ENCODE peak calls at places on chromosomes 11 and 22, in ten cellular contexts. O is stomach, A is SK-N-SH, R is esophagus muscularis mucosa, L is A549, V is H1, I is suprapubic skin, G is K562, E is sigmoid colon, P is transverse colon. B is an unnamed sample.
A peak's percentile ranks its signal among the peaks of the same experiment; 100 is the strongest.

GRCh38 chr11:6655790-6656580 is at the start of gene DCHS1:
- DNase-seq in O (no peak), A (peak; percentile 96), R (peak; percentile 90), L (no peak), V (peak; percentile 67), I (no peak), G (no peak), E (peak; percentile 75), P (peak; percentile 26), B (no peak)

GRCh38 chr22:27704581-27704980 is 97.0 kb downstream of the MN1 start:
- DNase-seq in O (no peak), A (no peak), R (no peak), L (no peak), V (no peak), I (no peak), G (no peak), E (no peak), P (no peak), B (no peak)

GRCh38 chr22:31160328-31160978 is 471 bp downstream of the RNF185 start:
- DNase-seq in O (no peak), A (no peak), R (no peak), L (no peak), V (peak; percentile 63), I (no peak), G (peak; percentile 16), E (peak; percentile 74), P (peak; percentile 23), B (peak; percentile 27)

GRCh38 chr11:77111277-77111676 is 8.6 kb downstream of the OMP start:
- DNase-seq in O (no peak), A (no peak), R (no peak), L (no peak), V (no peak), I (no peak), G (no peak), E (no peak), P (no peak), B (no peak)

GRCh38 chr11:46666516-46666915 is 33.9 kb downstream of the ARHGAP1 start:
- DNase-seq in O (no peak), A (no peak), R (no peak), L (no peak), V (no peak), I (peak; percentile 60), G (no peak), E (peak; percentile 65), P (no peak), B (no peak)

GRCh38 chr22:42188808-42189447 is 58.3 kb upstream of the CYP2D6 start:
- DNase-seq in O (no peak), A (no peak), R (no peak), L (peak; percentile 36), V (no peak), I (no peak), G (no peak), E (no peak), P (peak; percentile 21), B (no peak)

GRCh38 chr11:73258104-73258684 is 13.9 kb upstream of the P2RY6 start:
- DNase-seq in O (peak; percentile 9), A (no peak), R (no peak), L (no peak), V (no peak), I (no peak), G (no peak), E (no peak), P (no peak), B (no peak)

GRCh38 chr11:86249307-86250098 is 5.0 kb downstream of the EED start:
- DNase-seq in O (no peak), A (no peak), R (no peak), L (no peak), V (no peak), I (no peak), G (no peak), E (no peak), P (no peak), B (no peak)

DNA sequence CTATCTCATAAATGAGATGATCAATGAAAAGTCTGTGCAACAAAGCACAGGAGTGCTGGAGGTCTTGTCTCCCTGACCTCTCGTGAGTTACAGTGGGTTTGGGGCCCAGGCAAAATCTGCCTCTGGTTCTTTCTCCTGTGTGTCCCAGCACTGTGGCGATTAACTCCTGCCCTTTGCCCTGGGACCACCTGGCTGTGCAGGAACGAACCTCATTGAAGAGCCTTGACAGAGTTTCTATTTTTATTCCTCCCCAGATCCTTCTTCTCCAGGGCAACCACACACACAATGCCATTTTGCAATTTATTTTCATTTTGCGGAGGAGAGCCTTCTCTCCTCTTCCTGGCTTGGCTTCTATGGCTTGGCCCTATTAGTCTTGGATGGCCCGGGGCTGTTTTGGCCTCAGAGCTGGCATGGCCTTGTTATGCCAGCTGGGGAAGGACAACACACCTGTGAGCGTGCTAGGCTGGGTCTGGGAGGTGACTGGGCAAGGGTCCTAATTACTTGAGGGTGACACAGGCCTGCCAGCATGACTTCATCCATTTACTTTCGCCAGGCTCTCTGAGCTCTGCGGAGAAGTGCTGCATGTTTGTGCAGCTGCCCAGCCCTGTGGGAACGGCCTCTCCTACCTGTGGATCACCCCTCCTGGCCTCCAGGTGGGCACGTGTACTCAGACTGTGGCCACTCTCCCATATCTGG is 153.8 kb downstream of the SNX19 start:
- DNase-seq in O (peak; percentile 90), A (no peak), R (peak; percentile 88), L (no peak), V (no peak), I (no peak), G (no peak), E (no peak), P (no peak), B (no peak)
- TF ChIP-seq EP300 in O (no peak), A (no peak), R (no peak), L (no peak), V (no peak), I (no peak), G (no peak), E (no peak), P (no peak), B (no peak)

DNA sequence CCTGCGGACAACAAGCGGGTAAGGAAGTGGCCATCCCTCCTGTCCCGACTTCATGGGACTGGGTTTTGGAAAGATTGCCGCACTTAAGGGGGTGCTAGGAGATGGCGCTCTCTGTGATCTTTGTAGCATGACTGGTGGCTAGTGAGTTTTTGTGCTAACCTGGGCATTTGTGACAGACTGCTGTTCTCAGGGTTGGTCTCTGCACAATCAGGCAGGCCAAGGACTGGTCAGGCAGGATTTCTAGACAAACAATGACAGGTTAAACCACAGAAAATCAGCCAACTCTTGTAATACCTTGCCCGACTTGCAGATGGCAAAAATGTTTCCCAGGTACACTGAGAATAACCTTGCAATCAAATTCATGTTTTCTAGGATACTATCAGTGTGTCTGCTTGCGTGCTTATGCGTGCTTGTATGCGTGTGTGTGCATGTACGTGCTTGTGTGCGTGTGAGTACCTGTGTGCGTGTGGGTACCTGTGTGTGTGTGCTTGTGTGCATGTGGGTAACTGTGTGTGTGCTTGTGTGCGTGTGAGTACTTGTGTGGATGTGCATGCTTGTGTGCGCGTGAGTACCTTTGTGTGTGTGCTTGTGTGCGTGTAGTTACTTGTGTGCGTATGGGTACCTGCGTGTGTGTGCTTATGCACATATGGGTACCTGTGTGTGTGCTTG is 25.6 kb upstream of the SORL1-AS1 start:
- DNase-seq in O (peak; percentile 70), A (no peak), R (no peak), L (no peak), V (no peak), I (no peak), G (no peak), E (no peak), P (no peak), B (no peak)
- H3K27ac ChIP-seq in O (peak overlapping the region; percentile 82), A (no peak overlapping the region), R (no peak overlapping the region), L (no peak overlapping the region), V (peak overlapping the region; percentile 86), I (peak overlapping the region; percentile 1), G (no peak overlapping the region), E (no peak overlapping the region), P (no peak overlapping the region), B (no peak overlapping the region)

GRCh38 chr22:23539135-23539838 is 40.8 kb downstream of the IGLL1 start:
- DNase-seq in O (peak; percentile 83), A (peak; percentile 71), R (no peak), L (peak; percentile 36), V (peak; percentile 82), I (peak; percentile 79), G (peak; percentile 82), E (peak; percentile 89), P (peak; percentile 87), B (no peak)

GRCh38 chr22:23536821-23537345 is 43.2 kb downstream of the IGLL1 start:
- DNase-seq in O (no peak), A (no peak), R (no peak), L (no peak), V (no peak), I (no peak), G (no peak), E (peak; percentile 36), P (no peak), B (no peak)

GRCh38 chr22:23537421-23537820 is 42.7 kb downstream of the IGLL1 start:
- DNase-seq in O (no peak), A (no peak), R (no peak), L (no peak), V (no peak), I (peak; percentile 41), G (no peak), E (peak; percentile 48), P (no peak), B (no peak)

GRCh38 chr22:23534851-23535717 is 45.0 kb downstream of the IGLL1 start:
- DNase-seq in O (no peak), A (no peak), R (no peak), L (no peak), V (no peak), I (peak; percentile 59), G (no peak), E (peak; percentile 60), P (no peak), B (no peak)

DNA sequence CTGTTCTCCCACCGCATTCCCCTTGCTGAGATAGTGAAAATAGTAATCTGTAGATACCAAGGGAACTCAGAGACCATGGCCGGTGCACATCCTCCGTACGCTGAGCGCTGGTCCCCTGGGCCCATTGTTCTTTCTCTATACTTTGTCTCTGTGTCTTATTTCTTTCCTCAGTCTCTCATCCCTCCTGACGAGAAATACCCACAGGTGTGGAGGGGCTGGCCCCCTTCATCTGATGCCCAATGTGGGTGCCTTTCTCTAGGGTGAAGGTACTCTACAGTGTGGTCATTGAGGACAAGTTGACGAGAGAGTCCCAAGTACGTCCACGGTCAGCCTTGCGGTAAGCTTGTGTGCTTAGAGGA is 41.6 kb downstream of the IGLL1 start:
- DNase-seq in O (no peak), A (no peak), R (no peak), L (no peak), V (no peak), I (no peak), G (no peak), E (peak; percentile 39), P (no peak), B (no peak)
- H3K4me1 ChIP-seq in O (peaks cover 49% of the 10 kb centered on the region), A (peaks cover 10% of the 10 kb centered on the region), R (peaks cover 36% of the 10 kb centered on the region), L (peaks cover 45% of the 10 kb centered on the region), V (peaks cover 40% of the 10 kb centered on the region), I (peaks cover 24% of the 10 kb centered on the region), G (peaks cover 34% of the 10 kb centered on the region), E (peaks cover 7% of the 10 kb centered on the region), P (peaks cover 26% of the 10 kb centered on the region), B (peaks cover 36% of the 10 kb centered on the region)

GRCh38 chr11:107849791-107850190 is 8.8 kb downstream of the SLC35F2 start:
- DNase-seq in O (no peak), A (no peak), R (no peak), L (no peak), V (no peak), I (no peak), G (no peak), E (no peak), P (no peak), B (no peak)

GRCh38 chr11:107856981-107857517 is 1.5 kb downstream of the SLC35F2 start:
- DNase-seq in O (no peak), A (no peak), R (no peak), L (no peak), V (no peak), I (no peak), G (peak; percentile 72), E (no peak), P (peak; percentile 66), B (no peak)

GRCh38 chr11:107856180-107856980 is 2.2 kb downstream of the SLC35F2 start:
- DNase-seq in O (no peak), A (no peak), R (no peak), L (no peak), V (no peak), I (no peak), G (peak; percentile 70), E (no peak), P (peak; percentile 11), B (no peak)

GRCh38 chr11:107851704-107852315 is 6.8 kb downstream of the SLC35F2 start:
- DNase-seq in O (no peak), A (no peak), R (no peak), L (no peak), V (no peak), I (no peak), G (no peak), E (no peak), P (peak; percentile 67), B (no peak)

DNA sequence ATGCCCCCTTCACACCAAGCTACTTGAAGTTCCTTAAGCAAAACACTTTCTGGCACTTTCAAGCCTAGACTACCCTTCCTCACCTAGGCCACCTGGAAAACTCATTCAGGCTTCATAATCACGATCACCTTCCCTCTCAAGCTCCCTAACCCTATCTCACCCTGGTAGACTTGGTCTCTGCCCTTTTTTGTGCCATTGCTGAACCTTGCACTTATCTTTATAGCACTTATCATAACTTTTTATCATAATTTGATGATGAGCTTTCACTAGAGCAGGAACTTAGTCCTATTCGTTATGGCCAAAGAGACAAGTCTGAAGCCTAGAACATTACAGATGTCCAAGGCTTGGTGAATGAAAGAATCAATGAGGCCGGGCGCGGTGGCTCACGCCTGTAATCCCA is 5.5 kb downstream of the SLC35F2 start:
- DNase-seq in O (no peak), A (no peak), R (no peak), L (no peak), V (no peak), I (no peak), G (no peak), E (no peak), P (no peak), B (no peak)
- TF ChIP-seq EP300 in O (no peak), A (no peak), R (no peak), L (no peak), V (no peak), I (no peak), G (no peak), E (no peak), P (no peak), B (no peak)